ENCODE peak calls at places on chromosome 5, in seven cellular contexts. One of them, this sample, is unnamed.

GRCh38 chr5:97042981-97043380 is 99.4 kb downstream of the LIX1 start:
- DNase-seq in ovary: no peak
- DNase-seq in tibial nerve: no peak
- DNase-seq in DND-41: no peak
- DNase-seq in spleen: no peak
- DNase-seq in sigmoid colon: no peak
- DNase-seq in lower leg skin: no peak
- DNase-seq in this sample: no peak

GRCh38 chr5:71693828-71694427 is 25.1 kb upstream of the CARTPT start:
- DNase-seq in ovary: no peak
- DNase-seq in tibial nerve: no peak
- DNase-seq in DND-41: no peak
- DNase-seq in spleen: no peak
- DNase-seq in sigmoid colon: no peak
- DNase-seq in lower leg skin: no peak
- DNase-seq in this sample: no peak

GRCh38 chr5:113043491-113043931 is 66.9 kb downstream of the DCP2 start:
- DNase-seq in ovary: peak; percentile 73
- DNase-seq in tibial nerve: peak; percentile 28
- DNase-seq in DND-41: no peak
- DNase-seq in spleen: no peak
- DNase-seq in sigmoid colon: no peak
- DNase-seq in lower leg skin: peak; percentile 87
- DNase-seq in this sample: no peak

GRCh38 chr5:14724633-14725032 is 60.1 kb downstream of the OTULIN start:
- DNase-seq in ovary: no peak
- DNase-seq in tibial nerve: no peak
- DNase-seq in DND-41: no peak
- DNase-seq in spleen: no peak
- DNase-seq in sigmoid colon: no peak
- DNase-seq in lower leg skin: no peak
- DNase-seq in this sample: no peak

GRCh38 chr5:105563842-105564241 is 2001.3 kb upstream of the NUDT12 start:
- DNase-seq in ovary: no peak
- DNase-seq in tibial nerve: no peak
- DNase-seq in DND-41: no peak
- DNase-seq in spleen: no peak
- DNase-seq in sigmoid colon: no peak
- DNase-seq in lower leg skin: no peak
- DNase-seq in this sample: no peak

GRCh38 chr5:157513182-157513581 is 53.2 kb downstream of the NIPAL4 start:
- DNase-seq in ovary: no peak
- DNase-seq in tibial nerve: no peak
- DNase-seq in DND-41: no peak
- DNase-seq in spleen: no peak
- DNase-seq in sigmoid colon: no peak
- DNase-seq in lower leg skin: no peak
- DNase-seq in this sample: no peak

GRCh38 chr5:14399054-14399657 is 182.4 kb upstream of the OTULINL start:
- DNase-seq in ovary: no peak
- DNase-seq in tibial nerve: no peak
- DNase-seq in DND-41: no peak
- DNase-seq in spleen: no peak
- DNase-seq in sigmoid colon: no peak
- DNase-seq in lower leg skin: no peak
- DNase-seq in this sample: peak; percentile 51

GRCh38 chr5:67964619-67965018 is 250.9 kb upstream of the PIK3R1 start:
- DNase-seq in ovary: no peak
- DNase-seq in tibial nerve: no peak
- DNase-seq in DND-41: no peak
- DNase-seq in spleen: no peak
- DNase-seq in sigmoid colon: no peak
- DNase-seq in lower leg skin: no peak
- DNase-seq in this sample: no peak

GRCh38 chr5:26662806-26663360 is 375.5 kb downstream of the CDH9 start:
- DNase-seq in ovary: no peak
- DNase-seq in tibial nerve: no peak
- DNase-seq in DND-41: no peak
- DNase-seq in spleen: no peak
- DNase-seq in sigmoid colon: no peak
- DNase-seq in lower leg skin: no peak
- DNase-seq in this sample: no peak

GRCh38 chr5:23977996-23978395 is 470.6 kb downstream of the PRDM9 start:
- DNase-seq in ovary: no peak
- DNase-seq in tibial nerve: no peak
- DNase-seq in DND-41: peak; percentile 16
- DNase-seq in spleen: no peak
- DNase-seq in sigmoid colon: no peak
- DNase-seq in lower leg skin: no peak
- DNase-seq in this sample: peak; percentile 6

GRCh38 chr5:80569086-80569960 is 757 bp downstream of the ANKRD34B start:
- DNase-seq in ovary: no peak
- DNase-seq in tibial nerve: no peak
- DNase-seq in DND-41: no peak
- DNase-seq in spleen: peak; percentile 77
- DNase-seq in sigmoid colon: no peak
- DNase-seq in lower leg skin: no peak
- DNase-seq in this sample: peak; percentile 5

GRCh38 chr5:168328804-168329203 is 37.4 kb downstream of the WWC1 start:
- DNase-seq in ovary: no peak
- DNase-seq in tibial nerve: no peak
- DNase-seq in DND-41: no peak
- DNase-seq in spleen: peak; percentile 41
- DNase-seq in sigmoid colon: no peak
- DNase-seq in lower leg skin: no peak
- DNase-seq in this sample: peak; percentile 82

GRCh38 chr5:76874088-76874581 is 24.3 kb downstream of the S100Z start:
- DNase-seq in ovary: no peak
- DNase-seq in tibial nerve: no peak
- DNase-seq in DND-41: no peak
- DNase-seq in spleen: no peak
- DNase-seq in sigmoid colon: no peak
- DNase-seq in lower leg skin: no peak
- DNase-seq in this sample: peak; percentile 55

GRCh38 chr5:180117378-180117725 is 45.8 kb upstream of the RNF130 start:
- DNase-seq in ovary: no peak
- DNase-seq in tibial nerve: no peak
- DNase-seq in DND-41: no peak
- DNase-seq in spleen: no peak
- DNase-seq in sigmoid colon: no peak
- DNase-seq in lower leg skin: no peak
- DNase-seq in this sample: no peak

GRCh38 chr5:139574641-139575312 is 13.6 kb downstream of the UBE2D2 start:
- DNase-seq in ovary: no peak
- DNase-seq in tibial nerve: no peak
- DNase-seq in DND-41: peak; percentile 30
- DNase-seq in spleen: no peak
- DNase-seq in sigmoid colon: no peak
- DNase-seq in lower leg skin: no peak
- DNase-seq in this sample: peak; percentile 71

GRCh38 chr5:149500922-149501582 is 50.2 kb downstream of the CSNK1A1 start:
- DNase-seq in ovary: no peak
- DNase-seq in tibial nerve: no peak
- DNase-seq in DND-41: no peak
- DNase-seq in spleen: no peak
- DNase-seq in sigmoid colon: no peak
- DNase-seq in lower leg skin: no peak
- DNase-seq in this sample: no peak

GRCh38 chr5:91171322-91171721 is 211.8 kb downstream of the ARRDC3 start:
- DNase-seq in ovary: no peak
- DNase-seq in tibial nerve: no peak
- DNase-seq in DND-41: no peak
- DNase-seq in spleen: no peak
- DNase-seq in sigmoid colon: no peak
- DNase-seq in lower leg skin: no peak
- DNase-seq in this sample: no peak

GRCh38 chr5:98168862-98169261 is 604.6 kb upstream of the RGMB start:
- DNase-seq in ovary: no peak
- DNase-seq in tibial nerve: no peak
- DNase-seq in DND-41: no peak
- DNase-seq in spleen: no peak
- DNase-seq in sigmoid colon: no peak
- DNase-seq in lower leg skin: no peak
- DNase-seq in this sample: no peak

GRCh38 chr5:116883875-116884274 is 309.3 kb upstream of the SEMA6A start:
- DNase-seq in ovary: no peak
- DNase-seq in tibial nerve: no peak
- DNase-seq in DND-41: no peak
- DNase-seq in spleen: no peak
- DNase-seq in sigmoid colon: no peak
- DNase-seq in lower leg skin: no peak
- DNase-seq in this sample: peak; percentile 65

GRCh38 chr5:120734033-120734432 is 269.9 kb downstream of the PRR16 start:
- DNase-seq in ovary: no peak
- DNase-seq in tibial nerve: no peak
- DNase-seq in DND-41: no peak
- DNase-seq in spleen: no peak
- DNase-seq in sigmoid colon: no peak
- DNase-seq in lower leg skin: no peak
- DNase-seq in this sample: no peak

GRCh38 chr5:173242079-173242478 is 7.1 kb upstream of the NKX2-5 start:
- DNase-seq in ovary: no peak
- DNase-seq in tibial nerve: no peak
- DNase-seq in DND-41: no peak
- DNase-seq in spleen: no peak
- DNase-seq in sigmoid colon: no peak
- DNase-seq in lower leg skin: peak; percentile 68
- DNase-seq in this sample: no peak

GRCh38 chr5:10590226-10591047 is 26.6 kb downstream of the ANKRD33B start:
- DNase-seq in ovary: no peak
- DNase-seq in tibial nerve: no peak
- DNase-seq in DND-41: no peak
- DNase-seq in spleen: no peak
- DNase-seq in sigmoid colon: no peak
- DNase-seq in lower leg skin: peak; percentile 49
- DNase-seq in this sample: no peak

GRCh38 chr5:120684213-120684612 is 220.1 kb downstream of the PRR16 start:
- DNase-seq in ovary: no peak
- DNase-seq in tibial nerve: no peak
- DNase-seq in DND-41: no peak
- DNase-seq in spleen: no peak
- DNase-seq in sigmoid colon: no peak
- DNase-seq in lower leg skin: no peak
- DNase-seq in this sample: no peak

DNA sequence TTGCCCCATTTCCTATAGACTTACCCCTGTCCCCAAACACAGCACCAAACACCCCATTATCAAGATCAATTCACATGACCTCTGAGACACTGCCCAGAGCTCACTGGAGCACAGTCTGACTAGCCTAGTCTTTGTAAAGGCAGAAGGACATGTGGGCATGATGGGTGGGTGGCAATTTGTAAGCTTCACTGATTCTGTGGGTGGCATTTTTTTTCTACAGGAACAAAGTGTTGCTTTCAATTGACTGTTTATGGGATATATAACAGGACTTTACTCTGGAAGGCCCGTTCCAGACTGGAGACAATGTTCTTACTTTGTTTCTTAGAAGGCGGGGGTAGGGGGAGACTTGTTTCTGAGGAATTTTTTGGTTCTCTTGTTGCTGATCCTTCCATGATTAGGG is 20.1 kb downstream of the NNT start:
- DNase-seq in ovary: no peak
- DNase-seq in tibial nerve: no peak
- DNase-seq in DND-41: no peak
- DNase-seq in spleen: no peak
- DNase-seq in sigmoid colon: no peak
- DNase-seq in lower leg skin: no peak
- DNase-seq in this sample: no peak
- TF ChIP-seq CTCF in ovary: no peak
- TF ChIP-seq CTCF in tibial nerve: no peak
- TF ChIP-seq CTCF in DND-41: no peak
- TF ChIP-seq CTCF in spleen: no peak
- TF ChIP-seq CTCF in sigmoid colon: no peak
- TF ChIP-seq CTCF in lower leg skin: no peak
- TF ChIP-seq CTCF in this sample: no peak

GRCh38 chr5:32505718-32506117 is 61.2 kb upstream of the ZFR start:
- DNase-seq in ovary: no peak
- DNase-seq in tibial nerve: no peak
- DNase-seq in DND-41: no peak
- DNase-seq in spleen: no peak
- DNase-seq in sigmoid colon: no peak
- DNase-seq in lower leg skin: peak; percentile 77
- DNase-seq in this sample: no peak

GRCh38 chr5:32506809-32507208 is 62.3 kb upstream of the ZFR start:
- DNase-seq in ovary: no peak
- DNase-seq in tibial nerve: no peak
- DNase-seq in DND-41: no peak
- DNase-seq in spleen: no peak
- DNase-seq in sigmoid colon: peak; percentile 73
- DNase-seq in lower leg skin: peak; percentile 68
- DNase-seq in this sample: no peak

GRCh38 chr5:32507738-32508434 is 63.3 kb upstream of the ZFR start:
- DNase-seq in ovary: no peak
- DNase-seq in tibial nerve: no peak
- DNase-seq in DND-41: no peak
- DNase-seq in spleen: no peak
- DNase-seq in sigmoid colon: peak; percentile 70
- DNase-seq in lower leg skin: peak; percentile 80
- DNase-seq in this sample: no peak

GRCh38 chr5:32504923-32505596 is 60.5 kb upstream of the ZFR start:
- DNase-seq in ovary: peak; percentile 73
- DNase-seq in tibial nerve: peak; percentile 23
- DNase-seq in DND-41: peak; percentile 19
- DNase-seq in spleen: no peak
- DNase-seq in sigmoid colon: peak; percentile 91
- DNase-seq in lower leg skin: peak; percentile 88
- DNase-seq in this sample: no peak

GRCh38 chr5:32506251-32506661 is 61.7 kb upstream of the ZFR start:
- DNase-seq in ovary: no peak
- DNase-seq in tibial nerve: no peak
- DNase-seq in DND-41: no peak
- DNase-seq in spleen: no peak
- DNase-seq in sigmoid colon: peak; percentile 70
- DNase-seq in lower leg skin: peak; percentile 78
- DNase-seq in this sample: no peak
- H3K4me3 ChIP-seq in ovary: no peak overlapping the region
- H3K4me3 ChIP-seq in tibial nerve: no peak overlapping the region
- H3K4me3 ChIP-seq in DND-41: no peak overlapping the region
- H3K4me3 ChIP-seq in spleen: no peak overlapping the region
- H3K4me3 ChIP-seq in sigmoid colon: no peak overlapping the region
- H3K4me3 ChIP-seq in lower leg skin: no peak overlapping the region
- H3K4me3 ChIP-seq in this sample: no peak overlapping the region

DNA sequence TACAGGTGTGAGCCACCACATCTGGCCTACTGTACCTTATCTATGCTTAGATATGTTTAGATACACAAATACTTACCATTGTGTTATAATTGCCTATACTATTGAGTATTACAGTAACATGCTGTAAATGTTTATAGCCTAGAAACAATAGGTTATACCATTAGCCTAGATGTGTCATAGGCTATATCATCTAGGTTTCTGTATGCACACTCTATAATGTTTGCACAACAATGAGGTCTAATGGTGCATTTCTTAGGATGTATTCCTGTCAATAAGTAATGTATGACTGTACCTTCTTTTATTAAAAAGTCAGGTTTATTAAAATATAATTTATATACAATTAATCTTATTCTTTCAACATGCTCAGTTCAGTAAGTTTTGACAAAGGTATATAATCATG is 683.1 kb downstream of the LRRC70 start:
- DNase-seq in ovary: no peak
- DNase-seq in tibial nerve: no peak
- DNase-seq in DND-41: no peak
- DNase-seq in spleen: no peak
- DNase-seq in sigmoid colon: no peak
- DNase-seq in lower leg skin: no peak
- DNase-seq in this sample: no peak
- TF ChIP-seq CTCF in ovary: no peak
- TF ChIP-seq CTCF in tibial nerve: no peak
- TF ChIP-seq CTCF in DND-41: no peak
- TF ChIP-seq CTCF in spleen: no peak
- TF ChIP-seq CTCF in sigmoid colon: no peak
- TF ChIP-seq CTCF in lower leg skin: no peak
- TF ChIP-seq CTCF in this sample: no peak

GRCh38 chr5:119270955-119271757 is 84.7 kb upstream of the TNFAIP8 start:
- DNase-seq in ovary: no peak
- DNase-seq in tibial nerve: no peak
- DNase-seq in DND-41: no peak
- DNase-seq in spleen: no peak
- DNase-seq in sigmoid colon: no peak
- DNase-seq in lower leg skin: no peak
- DNase-seq in this sample: no peak
- H3K4me3 ChIP-seq in ovary: no peak overlapping the region
- H3K4me3 ChIP-seq in tibial nerve: no peak overlapping the region
- H3K4me3 ChIP-seq in DND-41: peak overlapping the region; percentile 89
- H3K4me3 ChIP-seq in spleen: peak overlapping the region; percentile 85
- H3K4me3 ChIP-seq in sigmoid colon: no peak overlapping the region
- H3K4me3 ChIP-seq in lower leg skin: no peak overlapping the region
- H3K4me3 ChIP-seq in this sample: peak overlapping the region; percentile 80

This sample was measured in GM12865.